ENCODE peak calls at places on chromosomes 3 and 15, in eight cellular contexts. P is coronary artery; T is A549; J is CD8-positive, alpha-beta T cell; V is endodermal cell; E is breast epithelium; K is RWPE1; G is IMR-90. Z is an unnamed sample.
A peak's percentile ranks its signal among the peaks of the same experiment; 100 is the strongest.

GRCh38 chr15:98790270-98790669 is 141.9 kb downstream of the IGF1R start:
- DNase-seq in P (no peak), T (no peak), J (no peak), V (no peak), E (no peak), K (no peak), G (no peak), Z (no peak)

GRCh38 chr3:69791111-69791510 is 51.8 kb downstream of the MITF start:
- DNase-seq in P (peak; percentile 74), T (no peak), J (no peak), V (no peak), E (no peak), K (no peak), G (peak; percentile 84), Z (no peak)

GRCh38 chr15:74041777-74042435 is 40.4 kb downstream of the GOLGA6A start:
- DNase-seq in P (no peak), T (no peak), J (no peak), V (peak; percentile 31), E (no peak), K (no peak), G (no peak), Z (no peak)

GRCh38 chr3:169813757-169814517 is 1.2 kb upstream of the LRRC34 start:
- DNase-seq in P (no peak), T (no peak), J (peak; percentile 51), V (peak; percentile 86), E (no peak), K (no peak), G (no peak), Z (peak; percentile 42)

GRCh38 chr3:4994144-4994730 is 15.0 kb downstream of the BHLHE40 start:
- DNase-seq in P (peak; percentile 24), T (no peak), J (no peak), V (peak; percentile 22), E (no peak), K (no peak), G (peak; percentile 81), Z (peak; percentile 60)

GRCh38 chr3:197496746-197497125 is 59.0 kb downstream of the BDH1 start:
- DNase-seq in P (no peak), T (no peak), J (no peak), V (no peak), E (no peak), K (no peak), G (no peak), Z (no peak)

GRCh38 chr3:106829206-106829605 is 548.0 kb upstream of the CCDC54 start:
- DNase-seq in P (no peak), T (no peak), J (no peak), V (peak; percentile 67), E (no peak), K (no peak), G (peak; percentile 28), Z (no peak)

GRCh38 chr15:71588746-71589145 is 221.6 kb upstream of the NR2E3 start:
- DNase-seq in P (no peak), T (peak; percentile 53), J (no peak), V (peak; percentile 58), E (no peak), K (peak; percentile 73), G (peak; percentile 86), Z (no peak)

GRCh38 chr3:127844326-127844942 is 22.1 kb upstream of the MGLL start:
- DNase-seq in P (no peak), T (no peak), J (no peak), V (no peak), E (no peak), K (no peak), G (no peak), Z (no peak)

GRCh38 chr15:64004059-64004458 is 42.2 kb downstream of the DAPK2 start:
- DNase-seq in P (no peak), T (no peak), J (no peak), V (no peak), E (no peak), K (no peak), G (no peak), Z (no peak)

GRCh38 chr3:128730521-128730920 is 4.5 kb downstream of the RAB7A start:
- DNase-seq in P (no peak), T (no peak), J (no peak), V (no peak), E (no peak), K (no peak), G (no peak), Z (no peak)

GRCh38 chr15:60941448-60941847 is 287.7 kb downstream of the RORA start:
- DNase-seq in P (no peak), T (no peak), J (no peak), V (no peak), E (no peak), K (peak; percentile 69), G (peak; percentile 93), Z (no peak)

GRCh38 chr15:38130739-38131498 is 121.7 kb upstream of the SPRED1 start:
- DNase-seq in P (peak; percentile 84), T (no peak), J (no peak), V (peak; percentile 64), E (peak; percentile 58), K (peak; percentile 76), G (peak; percentile 98), Z (peak; percentile 65)

GRCh38 chr15:72992733-72993321 is 59.4 kb upstream of the NEO1 start:
- DNase-seq in P (no peak), T (no peak), J (no peak), V (no peak), E (no peak), K (no peak), G (peak; percentile 12), Z (no peak)

GRCh38 chr3:195760345-195760983 is 39.7 kb downstream of the MUC20 start:
- DNase-seq in P (no peak), T (no peak), J (no peak), V (peak; percentile 35), E (peak; percentile 45), K (no peak), G (no peak), Z (no peak)

GRCh38 chr15:89806217-89806564 is 8.5 kb downstream of the ANPEP start:
- DNase-seq in P (no peak), T (no peak), J (no peak), V (no peak), E (no peak), K (no peak), G (no peak), Z (no peak)

GRCh38 chr3:192216067-192216466 is 511.3 kb downstream of the FGF12 start:
- DNase-seq in P (no peak), T (no peak), J (no peak), V (no peak), E (no peak), K (no peak), G (no peak), Z (no peak)

GRCh38 chr3:192207239-192207638 is 520.1 kb downstream of the FGF12 start:
- DNase-seq in P (no peak), T (no peak), J (no peak), V (no peak), E (no peak), K (no peak), G (no peak), Z (no peak)

GRCh38 chr3:192207661-192208060 is 519.7 kb downstream of the FGF12 start:
- DNase-seq in P (no peak), T (no peak), J (no peak), V (no peak), E (no peak), K (no peak), G (no peak), Z (peak; percentile 5)

GRCh38 chr3:192212979-192213378 is 514.4 kb downstream of the FGF12 start:
- DNase-seq in P (no peak), T (no peak), J (no peak), V (no peak), E (no peak), K (no peak), G (no peak), Z (no peak)

DNA sequence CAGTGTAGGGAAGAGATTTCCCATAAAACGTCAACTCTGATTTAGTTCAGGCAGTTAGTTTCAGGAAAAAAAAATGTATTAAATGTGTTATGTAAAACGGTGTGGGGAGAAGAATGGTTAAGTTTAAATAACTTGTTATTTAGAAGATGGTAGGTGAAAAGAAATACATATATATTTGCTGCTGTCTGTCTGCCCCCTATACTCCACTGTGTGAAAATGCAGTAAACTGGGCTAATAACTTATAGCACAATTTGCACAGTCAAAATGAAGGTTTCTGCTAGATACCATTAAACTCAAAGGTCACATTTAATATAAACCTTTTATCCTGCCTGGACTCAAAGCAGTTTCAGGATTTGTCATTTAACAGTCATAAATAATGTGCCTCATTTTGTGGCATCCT is 515.0 kb downstream of the FGF12 start:
- DNase-seq in P (no peak), T (no peak), J (no peak), V (no peak), E (no peak), K (no peak), G (no peak), Z (no peak)
- TF ChIP-seq CTCF in P (no peak), T (no peak), J (no peak), V (peak; percentile 63), E (no peak), K (peak; percentile 40), G (no peak), Z (no peak)

GRCh38 chr3:111582114-111582461 is 13.1 kb downstream of the ZBED2 start:
- DNase-seq in P (no peak), T (peak; percentile 84), J (no peak), V (no peak), E (no peak), K (peak; percentile 88), G (peak; percentile 90), Z (no peak)
- H3K27ac ChIP-seq in P (no peak overlapping the region), T (peak overlapping the region; percentile 82), J (no peak overlapping the region), V (no peak overlapping the region), E (no peak overlapping the region), K (no peak overlapping the region), G (no peak overlapping the region), Z (no peak overlapping the region)

GRCh38 chr15:56286213-56286612 is 42.5 kb upstream of the RFX7 start:
- DNase-seq in P (no peak), T (no peak), J (no peak), V (no peak), E (no peak), K (no peak), G (no peak), Z (no peak)
- TF ChIP-seq CTCF in P (no peak), T (peak; percentile 14), J (no peak), V (peak; percentile 58), E (no peak), K (no peak), G (no peak), Z (peak; percentile 14)

GRCh38 chr3:100103558-100104441 is 10.5 kb downstream of the FILIP1L start:
- DNase-seq in P (no peak), T (no peak), J (no peak), V (no peak), E (no peak), K (no peak), G (peak; percentile 93), Z (no peak)
- H3K27ac ChIP-seq in P (peak overlapping the region; percentile 71), T (no peak overlapping the region), J (no peak overlapping the region), V (no peak overlapping the region), E (no peak overlapping the region), K (no peak overlapping the region), G (peak overlapping the region; percentile 90), Z (no peak overlapping the region)

GRCh38 chr15:86311568-86312280 is 232.1 kb downstream of the AGBL1 start:
- DNase-seq in P (no peak), T (no peak), J (no peak), V (no peak), E (no peak), K (no peak), G (no peak), Z (no peak)
- TF ChIP-seq CTCF in P (no peak), T (no peak), J (no peak), V (no peak), E (no peak), K (no peak), G (no peak), Z (no peak)